ENCODE peak calls at places on chromosome X, in five cellular contexts. H, Z, A, O and X are unnamed samples.

GRCh38 chrX:47651043-47651905 is 911 bp upstream of the ELK1 start:
- DNase-seq in H (no peak), O (no peak), Z (no peak), A (no peak), X (no peak)

GRCh38 chrX:68146054-68146453 is 287.2 kb downstream of the OPHN1 start:
- DNase-seq in H (no peak), A (no peak), O (no peak), Z (peak), X (no peak)

GRCh38 chrX:45758738-45759397 is 558.2 kb upstream of the DIPK2B start:
- DNase-seq in H (no peak), O (no peak), Z (peak), A (no peak), X (no peak)

GRCh38 chrX:150871341-150871811 is 27.1 kb downstream of the CD99L2 start:
- DNase-seq in Z (no peak), H (no peak), O (peak), A (no peak), X (no peak)

GRCh38 chrX:63922221-63922620 is 137.2 kb upstream of the ARHGEF9 start:
- DNase-seq in A (no peak), H (no peak), Z (peak), O (no peak), X (no peak)

GRCh38 chrX:107627792-107628661 is at the start of gene PRPS1:
- DNase-seq in O (peak), Z (peak), A (peak), H (peak), X (peak)

GRCh38 chrX:357693-358471 is 28.8 kb downstream of the PPP2R3B start:
- DNase-seq in Z (peak), A (no peak), O (no peak), H (peak), X (no peak)

GRCh38 chrX:40091691-40092421 is 5.9 kb downstream of the BCOR start:
- DNase-seq in O (no peak), A (no peak), Z (no peak), H (no peak), X (no peak)

GRCh38 chrX:133570549-133570948 is 155.3 kb upstream of the GPC4 start:
- DNase-seq in Z (no peak), H (no peak), O (no peak), A (no peak), X (no peak)

GRCh38 chrX:25020391-25021131 is 4.8 kb upstream of the ARX start:
- DNase-seq in H (no peak), Z (peak), O (no peak), A (no peak), X (no peak)